ENCODE peak calls at places on chromosomes 12 and 14, in four cellular contexts. V is NT2/D1, I is fibroblast of lung, Z is endothelial cell of umbilical vein. M is an unnamed sample.

GRCh38 chr12:76041406-76041805 is 9.8 kb upstream of the PHLDA1 start:
- DNase-seq in V (no peak), I (no peak), Z (no peak), M (no peak)

GRCh38 chr14:95516554-95517209 is at the start of gene SYNE3:
- DNase-seq in V (no peak), I (no peak), Z (no peak), M (peak; percentile 66)

GRCh38 chr12:674272-674781 is 11.1 kb upstream of the NINJ2 start:
- DNase-seq in V (no peak), I (no peak), Z (peak; percentile 19), M (no peak)

GRCh38 chr14:69008411-69008810 is 29.3 kb upstream of the ACTN1 start:
- DNase-seq in V (no peak), I (peak; percentile 73), Z (peak; percentile 68), M (no peak)

GRCh38 chr14:96204151-96205058 is at the start of gene BDKRB2:
- DNase-seq in V (peak; percentile 23), I (peak; percentile 79), Z (peak; percentile 33), M (peak; percentile 88)

GRCh38 chr12:4214912-4215861 is 58.4 kb upstream of the CCND2 start:
- DNase-seq in V (no peak), I (no peak), Z (no peak), M (no peak)

GRCh38 chr12:104859144-104859543 is 98.9 kb downstream of the SLC41A2 start:
- DNase-seq in V (no peak), I (peak; percentile 93), Z (no peak), M (no peak)

GRCh38 chr12:23564454-23564853 is 385.0 kb downstream of the SOX5 start:
- DNase-seq in V (no peak), I (no peak), Z (no peak), M (no peak)

GRCh38 chr12:53046655-53047220 is 3.1 kb upstream of the TNS2 start:
- DNase-seq in V (no peak), I (peak; percentile 92), Z (peak; percentile 66), M (peak; percentile 72)

GRCh38 chr14:61694830-61695694 is at the start of gene HIF1A:
- DNase-seq in V (peak; percentile 93), I (peak; percentile 99), Z (peak; percentile 99), M (peak; percentile 99)

GRCh38 chr14:35342160-35343010 is 50.2 kb downstream of the PSMA6 start:
- DNase-seq in V (no peak), I (peak; percentile 43), Z (no peak), M (no peak)

GRCh38 chr12:32477714-32478113 is 78.4 kb downstream of the FGD4 start:
- DNase-seq in V (no peak), I (peak; percentile 65), Z (no peak), M (no peak)

GRCh38 chr12:27780612-27781408 is 774 bp upstream of the MANSC4 start:
- DNase-seq in V (peak; percentile 30), I (peak; percentile 69), Z (peak; percentile 61), M (peak; percentile 41)

GRCh38 chr12:65839027-65839426 is 14.7 kb downstream of the HMGA2 start:
- DNase-seq in V (no peak), I (no peak), Z (no peak), M (no peak)

GRCh38 chr12:180445-180844 is 33.5 kb downstream of the SLC6A12 start:
- DNase-seq in V (no peak), I (peak; percentile 42), Z (no peak), M (no peak)

GRCh38 chr12:110647669-110648068 is 33.7 kb downstream of the TCTN1 start:
- DNase-seq in V (no peak), I (no peak), Z (no peak), M (no peak)

GRCh38 chr12:8449293-8449944 is 6.3 kb upstream of the CLEC6A start:
- DNase-seq in V (no peak), I (no peak), Z (peak; percentile 0), M (peak; percentile 9)

GRCh38 chr12:116153096-116153495 is 124.4 kb downstream of the MED13L start:
- DNase-seq in V (no peak), I (no peak), Z (no peak), M (no peak)

GRCh38 chr12:52213541-52214420 is 19.3 kb upstream of the KRT7 start:
- DNase-seq in V (peak; percentile 85), I (peak; percentile 66), Z (peak; percentile 90), M (peak; percentile 90)

GRCh38 chr14:99717682-99718013 is 33.5 kb downstream of the CYP46A1 start:
- DNase-seq in V (no peak), I (no peak), Z (no peak), M (no peak)

GRCh38 chr12:54053625-54054441 is at the start of gene HOXC4:
- DNase-seq in V (no peak), I (peak; percentile 29), Z (peak; percentile 4), M (no peak)
- H3K9ac ChIP-seq in V (peak within 1 kb of the TSS; percentile 65), I (peak within 1 kb of the TSS; percentile 46), Z (no peak within 1 kb of the TSS), M (no peak within 1 kb of the TSS)

DNA sequence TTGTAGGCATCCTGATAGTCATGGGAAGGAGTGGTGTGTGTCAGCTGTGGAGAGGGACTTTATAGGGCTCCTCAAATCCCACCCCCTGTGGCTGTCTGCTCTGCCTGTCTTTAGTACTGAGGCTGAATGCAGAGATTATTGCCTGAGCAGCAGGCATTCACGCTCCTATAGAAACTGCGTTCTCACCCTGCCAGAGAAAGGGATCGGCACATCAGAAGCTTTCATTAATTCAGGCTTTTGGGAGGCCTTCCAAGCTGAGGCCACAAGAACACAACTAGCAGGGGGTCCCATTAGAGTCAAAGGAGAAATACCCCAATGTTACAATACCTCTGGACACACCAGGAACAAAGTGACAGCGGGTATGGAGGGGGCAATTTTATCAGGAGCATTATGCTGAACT is 12.6 kb downstream of the KCNK10 start:
- DNase-seq in V (no peak), I (no peak), Z (no peak), M (peak; percentile 95)
- H3K4me3 ChIP-seq in V (no peak overlapping the region), I (no peak overlapping the region), Z (no peak overlapping the region), M (peak overlapping the region; percentile 41)

DNA sequence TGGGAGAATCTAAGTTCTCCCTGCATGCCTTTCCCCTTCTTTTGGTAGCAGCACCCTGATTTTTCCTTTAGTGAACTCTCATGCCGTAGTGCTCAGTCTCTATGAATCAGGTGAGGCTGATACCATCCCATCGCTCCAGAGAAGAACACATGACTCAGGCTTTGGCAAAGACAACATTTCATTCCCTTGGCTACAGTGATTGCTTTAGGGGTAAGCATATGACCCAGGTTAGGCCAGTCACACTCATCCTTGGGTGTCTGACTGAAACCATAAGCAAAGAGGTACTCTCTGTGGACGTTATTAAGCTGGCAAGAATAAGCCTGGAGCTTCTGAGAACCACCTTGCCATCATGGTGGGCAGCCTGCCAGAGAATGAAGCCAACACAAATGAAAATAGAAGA is 141.8 kb downstream of the MYRFL start:
- DNase-seq in V (no peak), I (peak; percentile 23), Z (no peak), M (no peak)
- H3K9ac ChIP-seq in V (no peak overlapping the region), I (no peak overlapping the region), Z (no peak overlapping the region), M (no peak overlapping the region)

GRCh38 chr12:71125515-71125914 is 32.3 kb downstream of the TSPAN8 start:
- DNase-seq in V (no peak), I (no peak), Z (no peak), M (peak; percentile 4)

GRCh38 chr12:71128191-71128590 is 29.6 kb downstream of the TSPAN8 start:
- DNase-seq in V (no peak), I (peak; percentile 25), Z (no peak), M (peak; percentile 6)

GRCh38 chr12:71125949-71126348 is 31.9 kb downstream of the TSPAN8 start:
- DNase-seq in V (no peak), I (no peak), Z (no peak), M (no peak)

GRCh38 chr12:71129364-71129763 is 28.4 kb downstream of the TSPAN8 start:
- DNase-seq in V (no peak), I (no peak), Z (no peak), M (no peak)

DNA sequence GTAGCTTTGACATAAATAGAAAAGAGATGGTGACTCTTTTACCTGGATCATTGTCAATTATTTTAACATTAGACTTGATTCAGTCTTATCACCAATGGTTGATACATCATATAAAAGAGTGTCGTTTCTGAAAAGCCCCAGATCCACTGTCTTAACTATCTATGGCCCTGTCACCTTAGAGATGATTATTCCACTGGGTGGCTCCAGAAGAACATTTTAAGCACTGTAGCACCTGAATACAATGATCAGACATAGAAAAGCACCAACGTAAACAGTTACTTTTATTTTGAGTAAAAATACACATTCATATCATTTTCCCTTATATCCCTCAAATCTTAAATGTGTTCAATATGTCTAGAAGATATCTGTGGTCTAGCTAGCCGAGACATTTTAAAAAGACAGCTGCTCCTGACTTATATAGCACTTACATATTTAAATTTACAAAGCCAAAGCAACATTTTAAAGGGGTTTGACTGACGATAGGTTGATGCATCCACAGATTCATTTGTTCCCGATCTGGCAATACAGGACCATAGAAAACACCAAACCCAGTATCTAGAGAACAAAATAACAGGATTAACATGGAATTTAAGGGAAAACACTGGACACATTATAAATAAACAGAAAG is 32.9 kb downstream of the TSPAN8 start:
- DNase-seq in V (no peak), I (no peak), Z (no peak), M (no peak)
- H3K4me3 ChIP-seq in V (no peak overlapping the region), I (no peak overlapping the region), Z (no peak overlapping the region), M (no peak overlapping the region)

M was measured in neural progenitor cell.